ENCODE peak calls at places on chromosomes 6 and 20, in seven cellular contexts. U is GM12878, W is stomach, G is K562, P is sigmoid colon, T is SK-N-SH, K is upper lobe of left lung. N is an unnamed sample.

GRCh38 chr6:106334646-106335448 is 9.3 kb upstream of the ATG5 start:
- DNase-seq in U (no peak), W (peak; percentile 55), G (peak; percentile 40), P (peak; percentile 71), T (peak; percentile 60), K (no peak), N (peak; percentile 48)

GRCh38 chr6:2786269-2786668 is 21.1 kb downstream of the WRNIP1 start:
- DNase-seq in U (no peak), W (no peak), G (no peak), P (no peak), T (no peak), K (no peak), N (no peak)

GRCh38 chr6:39791850-39792500 is at the start of gene DAAM2:
- DNase-seq in U (no peak), W (peak; percentile 64), G (no peak), P (peak; percentile 87), T (peak; percentile 81), K (peak; percentile 94), N (peak; percentile 50)

GRCh38 chr20:36121981-36122930 is 32.3 kb upstream of the EPB41L1 start:
- DNase-seq in U (no peak), W (peak; percentile 94), G (no peak), P (no peak), T (no peak), K (peak; percentile 39), N (peak; percentile 92)

GRCh38 chr6:73969982-73970960 is 274.3 kb downstream of the CD109 start:
- DNase-seq in U (no peak), W (no peak), G (peak; percentile 12), P (no peak), T (peak; percentile 11), K (no peak), N (no peak)

GRCh38 chr6:152223622-152224021 is 413.5 kb downstream of the SYNE1 start:
- DNase-seq in U (no peak), W (no peak), G (no peak), P (no peak), T (no peak), K (no peak), N (no peak)

GRCh38 chr6:148462203-148462602 is 119.6 kb downstream of the SASH1 start:
- DNase-seq in U (no peak), W (no peak), G (no peak), P (no peak), T (no peak), K (no peak), N (no peak)

GRCh38 chr6:163324928-163325784 is 89.4 kb upstream of the QKI start:
- DNase-seq in U (no peak), W (peak; percentile 52), G (no peak), P (peak; percentile 78), T (no peak), K (no peak), N (no peak)

GRCh38 chr20:34824861-34825529 is 456 bp downstream of the NCOA6 start:
- DNase-seq in U (no peak), W (peak; percentile 61), G (no peak), P (peak; percentile 80), T (peak; percentile 91), K (peak; percentile 95), N (peak; percentile 64)

GRCh38 chr6:27742833-27743573 is 169.2 kb downstream of the OR2B2 start:
- DNase-seq in U (no peak), W (no peak), G (no peak), P (no peak), T (no peak), K (no peak), N (no peak)

GRCh38 chr6:151389640-151390275 is 1.6 kb downstream of the ZBTB2 start:
- DNase-seq in U (no peak), W (peak; percentile 59), G (peak; percentile 38), P (peak; percentile 86), T (peak; percentile 65), K (no peak), N (peak; percentile 74)

GRCh38 chr20:22492497-22492896 is 91.9 kb downstream of the FOXA2 start:
- DNase-seq in U (no peak), W (no peak), G (no peak), P (no peak), T (no peak), K (no peak), N (no peak)

GRCh38 chr20:2283706-2284423 is 11.9 kb upstream of the TGM3 start:
- DNase-seq in U (no peak), W (no peak), G (no peak), P (no peak), T (no peak), K (no peak), N (no peak)

GRCh38 chr6:87152528-87152950 is 2.8 kb upstream of the ZNF292 start:
- DNase-seq in U (no peak), W (no peak), G (no peak), P (no peak), T (no peak), K (no peak), N (no peak)

GRCh38 chr6:87155920-87156600 is 695 bp downstream of the ZNF292 start:
- DNase-seq in U (no peak), W (peak; percentile 32), G (peak; percentile 61), P (peak; percentile 73), T (peak; percentile 60), K (peak; percentile 85), N (peak; percentile 58)

GRCh38 chr6:87154641-87155271 is 609 bp upstream of the ZNF292 start:
- DNase-seq in U (peak; percentile 89), W (no peak), G (peak; percentile 28), P (no peak), T (peak; percentile 59), K (no peak), N (no peak)

GRCh38 chr6:87151786-87152527 is 3.4 kb upstream of the ZNF292 start:
- DNase-seq in U (no peak), W (peak; percentile 69), G (no peak), P (peak; percentile 85), T (peak; percentile 81), K (peak; percentile 93), N (peak; percentile 70)

DNA sequence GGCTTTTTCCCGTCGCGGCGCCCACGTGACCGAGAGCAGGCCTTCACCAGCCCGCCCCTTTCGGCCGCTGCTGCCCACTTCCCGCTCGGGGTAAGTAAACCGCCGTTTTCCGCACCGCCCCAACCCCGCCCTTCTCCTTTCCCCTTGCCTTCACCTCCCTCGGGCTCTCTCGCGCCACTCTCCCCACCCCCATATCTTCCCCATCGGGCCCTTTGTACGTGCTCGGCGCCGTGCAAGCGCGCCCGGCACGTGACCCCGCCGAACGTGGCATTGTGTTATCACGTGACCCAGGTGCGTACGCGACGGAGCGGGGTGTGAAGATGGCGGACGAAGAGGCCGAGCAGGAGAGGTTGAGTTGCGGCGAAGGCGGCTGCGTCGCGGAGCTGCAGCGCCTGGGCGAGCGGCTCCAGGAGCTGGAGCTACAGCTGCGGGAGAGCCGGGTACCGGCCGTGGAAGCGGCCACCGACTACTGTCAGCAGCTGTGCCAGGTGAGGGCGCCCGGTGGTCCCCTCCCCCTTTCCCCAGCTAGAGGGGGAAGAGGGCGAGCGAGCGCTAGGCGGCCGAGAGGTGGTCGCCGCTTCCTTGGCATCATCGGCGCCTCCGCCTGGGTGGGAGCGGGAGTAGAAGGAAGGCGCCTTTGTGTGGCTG is at the start of gene ZNF292:
- DNase-seq in U (peak; percentile 96), W (peak; percentile 97), G (peak; percentile 86), P (peak; percentile 98), T (peak; percentile 94), K (peak; percentile 98), N (peak; percentile 98)
- TF ChIP-seq EP300 in U (no peak), W (no peak), G (no peak), P (no peak), T (no peak), K (no peak), N (peak; percentile 8)

GRCh38 chr6:31899215-31899614 is 1.7 kb upstream of the EHMT2 start:
- DNase-seq in U (no peak), W (no peak), G (no peak), P (no peak), T (no peak), K (no peak), N (no peak)

GRCh38 chr6:31900917-31901414 is 920 bp downstream of the ZBTB12 start:
- DNase-seq in U (no peak), W (no peak), G (no peak), P (no peak), T (no peak), K (no peak), N (peak; percentile 28)

GRCh38 chr6:31899882-31900722 is 1.8 kb downstream of the ZBTB12 start:
- DNase-seq in U (no peak), W (no peak), G (no peak), P (no peak), T (no peak), K (peak; percentile 85), N (no peak)

GRCh38 chr6:31901953-31902643 is at the start of gene ZBTB12:
- DNase-seq in U (peak; percentile 73), W (peak; percentile 93), G (peak; percentile 98), P (peak; percentile 98), T (peak; percentile 99), K (peak; percentile 97), N (peak; percentile 94)

GRCh38 chr6:31901415-31901952 is 402 bp downstream of the ZBTB12 start:
- DNase-seq in U (no peak), W (peak; percentile 57), G (peak; percentile 89), P (peak; percentile 86), T (peak; percentile 83), K (peak; percentile 92), N (peak; percentile 68)
- TF ChIP-seq POLR2AphosphoS5 in U (no peak), W (no peak), G (no peak), P (no peak), T (no peak), K (no peak), N (no peak)

GRCh38 chr20:48198951-48199431 is 413.7 kb upstream of the SULF2 start:
- DNase-seq in U (no peak), W (no peak), G (no peak), P (no peak), T (no peak), K (no peak), N (no peak)
- TF ChIP-seq EP300 in U (no peak), W (no peak), G (no peak), P (no peak), T (no peak), K (no peak), N (no peak)

GRCh38 chr20:24935786-24936525 is 13.1 kb upstream of the CST7 start:
- DNase-seq in U (no peak), W (no peak), G (no peak), P (no peak), T (no peak), K (no peak), N (no peak)

GRCh38 chr20:24934101-24934661 is 14.9 kb upstream of the CST7 start:
- DNase-seq in U (no peak), W (no peak), G (no peak), P (peak; percentile 55), T (no peak), K (peak; percentile 37), N (no peak)

GRCh38 chr20:24933266-24933908 is 15.7 kb upstream of the CST7 start:
- DNase-seq in U (no peak), W (no peak), G (no peak), P (peak; percentile 50), T (no peak), K (no peak), N (no peak)

GRCh38 chr20:24935140-24935539 is 13.9 kb upstream of the CST7 start:
- DNase-seq in U (no peak), W (no peak), G (no peak), P (peak; percentile 35), T (no peak), K (no peak), N (no peak)

DNA sequence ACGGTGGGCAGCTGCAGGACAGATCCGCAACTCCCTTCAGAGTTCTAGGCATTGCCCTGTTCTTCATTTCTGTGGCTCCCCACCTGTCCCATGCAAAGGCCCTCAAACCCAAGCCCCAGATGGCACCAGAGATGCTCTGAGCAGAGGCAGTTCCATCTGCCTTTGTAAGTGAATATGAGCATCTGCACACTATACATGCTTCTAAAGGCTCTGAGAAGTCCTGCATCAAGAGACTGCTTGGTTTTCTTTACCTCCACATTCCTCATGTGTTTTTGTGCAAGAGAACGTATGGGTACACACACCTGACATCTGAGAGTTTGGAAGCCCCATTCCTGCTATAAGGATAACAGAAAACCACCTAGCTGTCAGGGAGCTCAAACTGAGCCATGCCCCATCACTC is 14.4 kb upstream of the CST7 start:
- DNase-seq in U (no peak), W (no peak), G (no peak), P (no peak), T (no peak), K (no peak), N (no peak)
- TF ChIP-seq POLR2AphosphoS5 in U (no peak), W (no peak), G (no peak), P (no peak), T (no peak), K (no peak), N (no peak)